ENCODE peak calls at places on chromosomes 6 and 20, in eight cellular contexts. One of them, this sample, is unnamed.

GRCh38 chr6:112691289-112691688 is 344.2 kb downstream of the RFPL4B start:
- DNase-seq in naive B cell: no peak
- DNase-seq in nephron progenitor cell: no peak
- DNase-seq in A172: peak
- DNase-seq in hippocampal formation: no peak
- DNase-seq in hepatic stellate cell: peak
- DNase-seq in GM04504: peak
- DNase-seq in T-cell: no peak
- DNase-seq in this sample: no peak

GRCh38 chr6:115545410-115545986 is 515.2 kb downstream of the FRK start:
- DNase-seq in naive B cell: no peak
- DNase-seq in nephron progenitor cell: peak
- DNase-seq in A172: no peak
- DNase-seq in hippocampal formation: no peak
- DNase-seq in hepatic stellate cell: no peak
- DNase-seq in GM04504: no peak
- DNase-seq in T-cell: no peak
- DNase-seq in this sample: no peak

GRCh38 chr20:46810442-46811327 is 84.0 kb upstream of the EYA2 start:
- DNase-seq in naive B cell: no peak
- DNase-seq in nephron progenitor cell: no peak
- DNase-seq in A172: no peak
- DNase-seq in hippocampal formation: no peak
- DNase-seq in hepatic stellate cell: no peak
- DNase-seq in GM04504: no peak
- DNase-seq in T-cell: no peak
- DNase-seq in this sample: no peak

GRCh38 chr6:118535176-118535844 is 12.8 kb upstream of the PLN start:
- DNase-seq in naive B cell: no peak
- DNase-seq in nephron progenitor cell: no peak
- DNase-seq in A172: no peak
- DNase-seq in hippocampal formation: no peak
- DNase-seq in hepatic stellate cell: no peak
- DNase-seq in GM04504: no peak
- DNase-seq in T-cell: no peak
- DNase-seq in this sample: no peak

GRCh38 chr20:45337367-45338120 is 10.7 kb downstream of the SDC4 start:
- DNase-seq in naive B cell: no peak
- DNase-seq in nephron progenitor cell: no peak
- DNase-seq in A172: peak
- DNase-seq in hippocampal formation: no peak
- DNase-seq in hepatic stellate cell: peak
- DNase-seq in GM04504: peak
- DNase-seq in T-cell: no peak
- DNase-seq in this sample: no peak

GRCh38 chr6:147506704-147507114 is 1.8 kb upstream of the SAMD5 start:
- DNase-seq in naive B cell: no peak
- DNase-seq in nephron progenitor cell: peak
- DNase-seq in A172: peak
- DNase-seq in hippocampal formation: peak
- DNase-seq in hepatic stellate cell: peak
- DNase-seq in GM04504: no peak
- DNase-seq in T-cell: no peak
- DNase-seq in this sample: peak

GRCh38 chr6:11324453-11325023 is 92.1 kb upstream of the NEDD9 start:
- DNase-seq in naive B cell: no peak
- DNase-seq in nephron progenitor cell: no peak
- DNase-seq in A172: no peak
- DNase-seq in hippocampal formation: no peak
- DNase-seq in hepatic stellate cell: no peak
- DNase-seq in GM04504: no peak
- DNase-seq in T-cell: no peak
- DNase-seq in this sample: peak

GRCh38 chr6:133774356-133774755 is 114.6 kb upstream of the TCF21 start:
- DNase-seq in naive B cell: no peak
- DNase-seq in nephron progenitor cell: no peak
- DNase-seq in A172: peak
- DNase-seq in hippocampal formation: no peak
- DNase-seq in hepatic stellate cell: no peak
- DNase-seq in GM04504: peak
- DNase-seq in T-cell: no peak
- DNase-seq in this sample: no peak

GRCh38 chr6:29746846-29747687 is 23.8 kb downstream of the HLA-F start:
- DNase-seq in naive B cell: no peak
- DNase-seq in nephron progenitor cell: no peak
- DNase-seq in A172: no peak
- DNase-seq in hippocampal formation: no peak
- DNase-seq in hepatic stellate cell: no peak
- DNase-seq in GM04504: no peak
- DNase-seq in T-cell: no peak
- DNase-seq in this sample: no peak

GRCh38 chr6:110348956-110349565 is 9.1 kb downstream of the METTL24 start:
- DNase-seq in naive B cell: no peak
- DNase-seq in nephron progenitor cell: no peak
- DNase-seq in A172: no peak
- DNase-seq in hippocampal formation: no peak
- DNase-seq in hepatic stellate cell: no peak
- DNase-seq in GM04504: no peak
- DNase-seq in T-cell: no peak
- DNase-seq in this sample: no peak

GRCh38 chr6:108568101-108568500 is 7.4 kb downstream of the FOXO3 start:
- DNase-seq in naive B cell: no peak
- DNase-seq in nephron progenitor cell: no peak
- DNase-seq in A172: no peak
- DNase-seq in hippocampal formation: no peak
- DNase-seq in hepatic stellate cell: no peak
- DNase-seq in GM04504: no peak
- DNase-seq in T-cell: no peak
- DNase-seq in this sample: no peak

GRCh38 chr6:29736563-29736962 is 13.3 kb downstream of the HLA-F start:
- DNase-seq in naive B cell: no peak
- DNase-seq in nephron progenitor cell: no peak
- DNase-seq in A172: no peak
- DNase-seq in hippocampal formation: no peak
- DNase-seq in hepatic stellate cell: no peak
- DNase-seq in GM04504: no peak
- DNase-seq in T-cell: no peak
- DNase-seq in this sample: no peak

GRCh38 chr6:90940812-90941481 is 354.1 kb upstream of the MAP3K7 start:
- DNase-seq in naive B cell: peak
- DNase-seq in nephron progenitor cell: no peak
- DNase-seq in A172: peak
- DNase-seq in hippocampal formation: peak
- DNase-seq in hepatic stellate cell: peak
- DNase-seq in GM04504: peak
- DNase-seq in T-cell: no peak
- DNase-seq in this sample: peak

GRCh38 chr20:48238326-48238725 is 453.0 kb upstream of the SULF2 start:
- DNase-seq in naive B cell: no peak
- DNase-seq in nephron progenitor cell: no peak
- DNase-seq in A172: peak
- DNase-seq in hippocampal formation: no peak
- DNase-seq in hepatic stellate cell: no peak
- DNase-seq in GM04504: peak
- DNase-seq in T-cell: no peak
- DNase-seq in this sample: no peak

GRCh38 chr6:107600936-107601335 is 111.0 kb downstream of the SOBP start:
- DNase-seq in naive B cell: no peak
- DNase-seq in nephron progenitor cell: peak
- DNase-seq in A172: peak
- DNase-seq in hippocampal formation: no peak
- DNase-seq in hepatic stellate cell: peak
- DNase-seq in GM04504: no peak
- DNase-seq in T-cell: no peak
- DNase-seq in this sample: no peak

GRCh38 chr20:44433751-44434538 is 41.7 kb upstream of the TTPAL start:
- DNase-seq in naive B cell: no peak
- DNase-seq in nephron progenitor cell: no peak
- DNase-seq in A172: no peak
- DNase-seq in hippocampal formation: no peak
- DNase-seq in hepatic stellate cell: no peak
- DNase-seq in GM04504: no peak
- DNase-seq in T-cell: no peak
- DNase-seq in this sample: no peak

This sample was measured in GM06990.